ENCODE peak calls at places on chromosome 21, in four cellular contexts. X is stimulated activated CD4-positive, alpha-beta T cell treated with anti-CD3 and anti-CD28 coated beads, Interleukin-15, amount 100 ng/mL, for 1 hour; H is dorsolateral prefrontal cortex; D is A549. U is an unnamed sample.

GRCh38 chr21:38476385-38476784 is 21.9 kb downstream of the ERG start:
- DNase-seq in X (no peak), H (no peak), D (no peak), U (no peak)

GRCh38 chr21:40210251-40210650 is 343.0 kb downstream of the PCP4 start:
- DNase-seq in X (no peak), H (no peak), D (no peak), U (no peak)

GRCh38 chr21:34528131-34528561 is 16.1 kb upstream of the KCNE1 start:
- DNase-seq in X (no peak), H (no peak), D (no peak), U (no peak)

GRCh38 chr21:16156841-16157240 is 427.1 kb downstream of the USP25 start:
- DNase-seq in X (no peak), H (no peak), D (no peak), U (no peak)

GRCh38 chr21:40208206-40208950 is 341.1 kb downstream of the PCP4 start:
- DNase-seq in X (no peak), H (no peak), D (no peak), U (no peak)

GRCh38 chr21:44846485-44847260 is 26.8 kb downstream of the PTTG1IP start:
- DNase-seq in X (no peak), H (peak), D (no peak), U (no peak)

GRCh38 chr21:27033467-27033866 is 66.6 kb upstream of the ADAMTS5 start:
- DNase-seq in X (no peak), H (no peak), D (no peak), U (no peak)

GRCh38 chr21:38299651-38300050 is 42.9 kb downstream of the KCNJ15 start:
- DNase-seq in X (no peak), H (no peak), D (no peak), U (no peak)

GRCh38 chr21:31945116-31945515 is 72.3 kb downstream of the HUNK start:
- DNase-seq in X (no peak), H (no peak), D (no peak), U (no peak)

GRCh38 chr21:44737706-44738354 is 26.5 kb upstream of the TSPEAR start:
- DNase-seq in X (no peak), H (no peak), D (no peak), U (no peak)

GRCh38 chr21:18252686-18253085 is 8.1 kb downstream of the CHODL start:
- DNase-seq in X (no peak), H (no peak), D (no peak), U (no peak)

GRCh38 chr21:36615274-36615964 is 83.5 kb upstream of the SIM2 start:
- DNase-seq in X (no peak), H (no peak), D (peak), U (peak)

GRCh38 chr21:23644768-23645167 is 1962.5 kb downstream of the MRPL39 start:
- DNase-seq in X (no peak), H (no peak), D (no peak), U (no peak)

GRCh38 chr21:26199471-26199870 is 28.9 kb upstream of the APP start:
- DNase-seq in X (no peak), H (no peak), D (no peak), U (no peak)

GRCh38 chr21:18253809-18254208 is 9.2 kb downstream of the CHODL start:
- DNase-seq in X (no peak), H (no peak), D (no peak), U (no peak)

GRCh38 chr21:35138665-35139381 is 89.7 kb upstream of the RUNX1 start:
- DNase-seq in X (peak), H (no peak), D (no peak), U (peak)

GRCh38 chr21:44500111-44500510 is 39.9 kb downstream of the KRTAP10-1 start:
- DNase-seq in X (no peak), H (no peak), D (no peak), U (no peak)

GRCh38 chr21:36183144-36183795 is 26.6 kb downstream of the DOP1B start:
- DNase-seq in X (no peak), H (no peak), D (no peak), U (no peak)